ENCODE peak calls at places on chromosomes 7 and 10, in ten cellular contexts. S, F, E, M, L, D, X, C, R and Z are unnamed samples.

GRCh38 chr10:20105931-20106330 is 289.7 kb downstream of the PLXDC2 start:
- DNase-seq in S (no peak), L (no peak), D (no peak), C (no peak), E (no peak), M (no peak), F (no peak), X (no peak), R (no peak), Z (no peak)

GRCh38 chr10:70458329-70459060 is 17.0 kb upstream of the NODAL start:
- DNase-seq in X (no peak), L (peak; percentile 51), D (no peak), C (no peak), R (peak; percentile 23), M (peak; percentile 54), S (no peak), E (peak; percentile 84), F (no peak), Z (no peak)

GRCh38 chr7:158975526-158976467 is 119.4 kb downstream of the DYNC2I1 start:
- DNase-seq in D (no peak), M (peak; percentile 60), S (no peak), X (peak; percentile 76), R (no peak), L (no peak), F (no peak), E (peak; percentile 18), C (no peak), Z (no peak)

GRCh38 chr7:55020481-55020871 is 1.7 kb downstream of the EGFR start:
- DNase-seq in S (no peak), R (no peak), L (no peak), D (peak; percentile 81), F (no peak), M (no peak), X (no peak), E (no peak), C (no peak), Z (no peak)

GRCh38 chr7:77942431-77942830 is 143.9 kb downstream of the PHTF2 start:
- DNase-seq in L (no peak), D (no peak), F (no peak), R (no peak), X (no peak), S (no peak), E (no peak), M (no peak), C (no peak), Z (no peak)

GRCh38 chr7:106817098-106817497 is 48.0 kb upstream of the PIK3CG start:
- DNase-seq in E (no peak), C (no peak), S (no peak), M (no peak), D (no peak), X (no peak), F (no peak), R (no peak), L (no peak), Z (no peak)

GRCh38 chr7:141220263-141220662 is 146.4 kb downstream of the TMEM178B start:
- DNase-seq in X (peak; percentile 56), E (no peak), M (no peak), S (no peak), R (no peak), F (no peak), D (no peak), C (no peak), L (no peak), Z (no peak)

GRCh38 chr7:66356277-66356721 is 151.2 kb downstream of the TPST1 start:
- DNase-seq in D (peak; percentile 50), X (no peak), E (no peak), R (no peak), M (no peak), S (no peak), F (no peak), L (no peak), C (no peak), Z (no peak)

GRCh38 chr7:42253316-42253715 is 16.3 kb upstream of the GLI3 start:
- DNase-seq in S (no peak), C (no peak), D (no peak), F (no peak), M (no peak), E (no peak), L (no peak), R (no peak), X (no peak), Z (no peak)

GRCh38 chr7:47515305-47515834 is 66.5 kb downstream of the TNS3 start:
- DNase-seq in E (no peak), L (no peak), C (no peak), F (no peak), S (no peak), M (no peak), D (no peak), X (no peak), R (no peak), Z (no peak)

GRCh38 chr10:51649064-51649463 is 50.3 kb downstream of the CSTF2T start:
- DNase-seq in X (no peak), C (no peak), D (no peak), E (no peak), R (no peak), M (no peak), S (no peak), F (no peak), L (no peak), Z (no peak)

GRCh38 chr10:72234560-72235095 is 18.6 kb upstream of the ASCC1 start:
- DNase-seq in X (no peak), C (no peak), M (no peak), S (no peak), R (no peak), L (no peak), E (no peak), D (no peak), F (no peak), Z (no peak)

GRCh38 chr10:125003146-125003900 is 61.4 kb downstream of the ZRANB1 start:
- DNase-seq in X (no peak), E (no peak), M (peak; percentile 21), R (no peak), S (no peak), F (no peak), C (no peak), L (no peak), D (no peak), Z (no peak)

GRCh38 chr10:77889277-77889903 is 37.2 kb downstream of the DLG5 start:
- DNase-seq in M (peak; percentile 69), R (no peak), E (no peak), C (no peak), D (peak; percentile 43), X (peak; percentile 56), F (no peak), S (no peak), L (peak; percentile 77), Z (no peak)

GRCh38 chr10:15103513-15103912 is 6.4 kb downstream of the RPP38 start:
- DNase-seq in S (no peak), M (no peak), C (no peak), F (no peak), E (no peak), D (no peak), L (no peak), X (peak; percentile 66), R (no peak), Z (no peak)

GRCh38 chr7:142349670-142350405 is 92.0 kb upstream of the PRSS58 start:
- DNase-seq in D (peak; percentile 41), X (no peak), L (peak; percentile 82), R (no peak), M (no peak), S (no peak), C (no peak), F (no peak), E (no peak), Z (no peak)

GRCh38 chr10:70984986-70985719 is 96.8 kb upstream of the PCBD1 start:
- DNase-seq in E (no peak), F (no peak), R (no peak), D (no peak), C (no peak), S (no peak), X (no peak), L (no peak), M (no peak), Z (no peak)

GRCh38 chr10:127399635-127400034 is 149.5 kb upstream of the NPS start:
- DNase-seq in F (no peak), M (no peak), C (no peak), R (no peak), E (no peak), X (no peak), L (no peak), D (no peak), S (no peak), Z (no peak)

GRCh38 chr7:1021931-1022330 is 22.4 kb upstream of the GPR146 start:
- DNase-seq in X (no peak), M (no peak), D (no peak), L (no peak), R (no peak), F (no peak), C (no peak), E (no peak), S (no peak), Z (no peak)

GRCh38 chr7:80287400-80288174 is 153.0 kb downstream of the GNAI1 start:
- DNase-seq in F (no peak), M (no peak), E (no peak), C (no peak), S (no peak), L (no peak), D (no peak), X (no peak), R (no peak), Z (no peak)

GRCh38 chr7:142418316-142418715 is 160.5 kb upstream of the PRSS58 start:
- DNase-seq in L (no peak), E (no peak), R (no peak), C (no peak), X (no peak), M (no peak), D (no peak), S (no peak), F (no peak), Z (no peak)

GRCh38 chr7:83065714-83066113 is 97.0 kb downstream of the PCLO start:
- DNase-seq in S (no peak), F (no peak), C (no peak), D (no peak), L (no peak), R (no peak), E (peak; percentile 10), X (peak; percentile 30), M (no peak), Z (no peak)

GRCh38 chr10:132104471-132105301 is 38.9 kb downstream of the JAKMIP3 start:
- DNase-seq in E (no peak), L (peak; percentile 6), F (no peak), D (no peak), X (no peak), C (no peak), M (no peak), S (no peak), R (no peak), Z (no peak)

GRCh38 chr10:67788028-67788886 is 49.7 kb downstream of the DNAJC12 start:
- DNase-seq in D (no peak), M (peak; percentile 92), F (peak; percentile 67), C (peak; percentile 77), L (peak; percentile 59), R (peak; percentile 59), S (peak; percentile 27), E (peak; percentile 63), X (peak; percentile 34), Z (peak; percentile 57)

GRCh38 chr7:66558201-66558641 is 70.5 kb upstream of the KCTD7 start:
- DNase-seq in X (no peak), D (no peak), C (no peak), S (no peak), M (no peak), R (no peak), L (no peak), E (no peak), F (no peak), Z (no peak)

GRCh38 chr7:41702635-41703371 is at the start of gene INHBA:
- DNase-seq in S (no peak), R (no peak), E (peak; percentile 66), M (no peak), F (no peak), X (no peak), L (peak; percentile 47), C (no peak), D (peak; percentile 88), Z (no peak)

GRCh38 chr7:39073432-39073831 is 95.7 kb downstream of the POU6F2 start:
- DNase-seq in R (no peak), X (peak; percentile 34), M (peak; percentile 14), L (no peak), E (peak; percentile 15), S (no peak), C (no peak), D (no peak), F (no peak), Z (no peak)

GRCh38 chr10:69806266-69806665 is 4.6 kb downstream of the COL13A1 start:
- DNase-seq in E (no peak), D (no peak), R (no peak), L (no peak), C (no peak), X (no peak), S (no peak), F (no peak), M (no peak), Z (no peak)